ENCODE peak calls at places on chromosomes 16 and 17, in nine cellular contexts. S is NCI-H1930; W is A172; J is fibroblast of the aortic adventitia; Y is retinal pigment epithelial cell; K is H54; E is GM03348; N is stimulated activated CD8-positive, alpha-beta memory T cell treated with anti-CD3 and anti-CD28 coated beads, Interleukin-15, amount 100 ng/mL, for 24 hours; U is dorsolateral prefrontal cortex. I is an unnamed sample.

GRCh38 chr16:60107920-60108319 is 1373.8 kb upstream of the GOT2 start:
- DNase-seq in S (no peak), W (peak; percentile 67), J (no peak), Y (no peak), K (no peak), E (no peak), N (no peak), U (no peak), I (no peak)

GRCh38 chr17:16417896-16418683 is 2.7 kb downstream of the TRPV2 start:
- DNase-seq in S (no peak), W (peak; percentile 36), J (peak; percentile 46), Y (no peak), K (no peak), E (peak; percentile 65), N (no peak), U (no peak), I (no peak)

GRCh38 chr17:385195-385835 is 32.7 kb upstream of the RPH3AL start:
- DNase-seq in S (no peak), W (no peak), J (no peak), Y (no peak), K (no peak), E (peak; percentile 73), N (no peak), U (no peak), I (no peak)

GRCh38 chr16:89257757-89258465 is 40.4 kb downstream of the ZNF778 start:
- DNase-seq in S (no peak), W (no peak), J (no peak), Y (no peak), K (no peak), E (no peak), N (no peak), U (no peak), I (no peak)

GRCh38 chr16:11232852-11233726 is 22.9 kb downstream of the SOCS1 start:
- DNase-seq in S (no peak), W (no peak), J (no peak), Y (no peak), K (no peak), E (no peak), N (peak; percentile 75), U (no peak), I (no peak)

GRCh38 chr17:61455754-61456681 is 3.8 kb downstream of the TBX4 start:
- DNase-seq in S (no peak), W (no peak), J (no peak), Y (no peak), K (no peak), E (no peak), N (no peak), U (no peak), I (no peak)

GRCh38 chr16:50879873-50880695 is 138.2 kb downstream of the CYLD start:
- DNase-seq in S (peak; percentile 16), W (no peak), J (no peak), Y (no peak), K (no peak), E (no peak), N (no peak), U (no peak), I (no peak)

GRCh38 chr16:930076-930475 is 40.7 kb downstream of the LMF1 start:
- DNase-seq in S (no peak), W (no peak), J (no peak), Y (no peak), K (no peak), E (no peak), N (no peak), U (no peak), I (no peak)

GRCh38 chr17:61237275-61237674 is 162.4 kb upstream of the TBX2 start:
- DNase-seq in S (no peak), W (no peak), J (no peak), Y (no peak), K (no peak), E (no peak), N (no peak), U (no peak), I (no peak)

GRCh38 chr16:24070851-24071250 is 185.3 kb upstream of the CACNG3 start:
- DNase-seq in S (peak; percentile 78), W (peak; percentile 57), J (no peak), Y (no peak), K (peak; percentile 38), E (peak; percentile 68), N (no peak), U (no peak), I (peak; percentile 9)

GRCh38 chr16:79893445-79893844 is 292.9 kb upstream of the MAF start:
- DNase-seq in S (no peak), W (no peak), J (no peak), Y (no peak), K (no peak), E (no peak), N (no peak), U (no peak), I (no peak)

GRCh38 chr17:31834448-31834847 is 24.6 kb downstream of the COPRS start:
- DNase-seq in S (no peak), W (no peak), J (no peak), Y (no peak), K (no peak), E (no peak), N (no peak), U (no peak), I (peak; percentile 46)

GRCh38 chr16:77062878-77063566 is 128.0 kb upstream of the MON1B start:
- DNase-seq in S (no peak), W (no peak), J (no peak), Y (no peak), K (no peak), E (no peak), N (no peak), U (no peak), I (no peak)

GRCh38 chr17:31556969-31557620 is 165.6 kb downstream of the RAB11FIP4 start:
- DNase-seq in S (no peak), W (no peak), J (no peak), Y (no peak), K (no peak), E (no peak), N (no peak), U (no peak), I (no peak)

GRCh38 chr16:10983175-10983558 is 38.8 kb downstream of the CLEC16A start:
- DNase-seq in S (no peak), W (no peak), J (no peak), Y (no peak), K (no peak), E (no peak), N (no peak), U (no peak), I (no peak)